ENCODE peak calls at places on chromosomes 11 and 22, in seven cellular contexts. A, P, H, T, L, M and X are unnamed samples.

GRCh38 chr11:102989379-102990047 is 34.0 kb upstream of the MMP13 start:
- DNase-seq in P (no peak), A (peak; percentile 61), H (no peak), L (no peak), M (no peak), T (no peak), X (no peak)

GRCh38 chr11:66985508-66986177 is 10.5 kb downstream of the C11orf86 start:
- DNase-seq in L (peak; percentile 71), T (no peak), P (no peak), A (no peak), H (no peak), M (no peak), X (no peak)

GRCh38 chr11:102451693-102452460 is 688 bp downstream of the TMEM123 start:
- DNase-seq in T (no peak), L (peak; percentile 50), P (peak; percentile 41), A (peak; percentile 77), H (peak; percentile 78), M (peak; percentile 36), X (peak; percentile 72)

GRCh38 chr11:29317669-29318068 is 699.2 kb downstream of the KCNA4 start:
- DNase-seq in H (no peak), L (no peak), T (no peak), M (no peak), A (peak; percentile 50), P (no peak), X (no peak)

GRCh38 chr22:44389181-44389580 is 76.4 kb upstream of the SHISAL1 start:
- DNase-seq in L (no peak), H (no peak), P (no peak), T (no peak), M (no peak), A (no peak), X (no peak)

GRCh38 chr11:27718853-27719574 is 18.8 kb upstream of the BDNF start:
- DNase-seq in M (peak; percentile 55), P (peak; percentile 75), A (peak; percentile 86), H (no peak), L (no peak), T (no peak), X (no peak)

GRCh38 chr11:116276051-116277044 is 496.4 kb downstream of the BUD13 start:
- DNase-seq in M (peak; percentile 44), L (peak; percentile 49), H (peak; percentile 64), A (peak; percentile 37), P (peak; percentile 93), T (no peak), X (peak; percentile 45)

GRCh38 chr11:14544611-14545010 is 24.4 kb upstream of the PSMA1 start:
- DNase-seq in A (peak; percentile 63), M (peak; percentile 64), L (no peak), T (peak; percentile 17), H (no peak), P (no peak), X (no peak)

GRCh38 chr11:17610402-17610894 is 63.4 kb downstream of the OTOG start:
- DNase-seq in M (no peak), L (no peak), T (no peak), A (no peak), P (no peak), H (no peak), X (no peak)

GRCh38 chr22:37454857-37455686 is 27.8 kb upstream of the ELFN2 start:
- DNase-seq in P (no peak), H (no peak), L (no peak), A (peak; percentile 89), M (peak; percentile 89), T (no peak), X (no peak)

GRCh38 chr11:2375964-2376551 is 1.1 kb upstream of the CD81 start:
- DNase-seq in T (no peak), P (no peak), L (peak; percentile 72), M (no peak), H (no peak), A (no peak), X (no peak)

GRCh38 chr11:79160786-79161403 is 279.9 kb downstream of the TENM4 start:
- DNase-seq in H (no peak), P (no peak), M (peak; percentile 32), L (no peak), A (peak; percentile 53), T (no peak), X (no peak)

GRCh38 chr11:110712643-110713468 is 619 bp upstream of the ARHGAP20 start:
- DNase-seq in P (peak; percentile 38), A (peak; percentile 64), H (no peak), L (no peak), M (peak; percentile 69), T (no peak), X (no peak)

GRCh38 chr22:46114518-46115387 is 35.6 kb upstream of the PPARA start:
- DNase-seq in M (no peak), A (peak; percentile 45), T (no peak), P (no peak), H (no peak), L (peak; percentile 50), X (no peak)

GRCh38 chr11:62217191-62217748 is 8.8 kb downstream of the SCGB2A1 start:
- DNase-seq in M (peak; percentile 28), T (no peak), L (no peak), A (peak; percentile 49), P (no peak), H (no peak), X (no peak)

GRCh38 chr11:9675691-9676090 is 11.8 kb downstream of the SWAP70 start:
- DNase-seq in P (no peak), A (no peak), L (no peak), H (no peak), M (no peak), T (no peak), X (no peak)

GRCh38 chr11:128116447-128117240 is 470.7 kb downstream of the ETS1 start:
- DNase-seq in L (no peak), T (no peak), A (peak; percentile 23), H (no peak), P (peak; percentile 49), M (peak; percentile 22), X (no peak)
- H3K4me3 ChIP-seq in L (no peak overlapping the region), T (no peak overlapping the region), A (no peak overlapping the region), H (no peak overlapping the region), P (peak overlapping the region; percentile 33), M (no peak overlapping the region), X (no peak overlapping the region)

DNA sequence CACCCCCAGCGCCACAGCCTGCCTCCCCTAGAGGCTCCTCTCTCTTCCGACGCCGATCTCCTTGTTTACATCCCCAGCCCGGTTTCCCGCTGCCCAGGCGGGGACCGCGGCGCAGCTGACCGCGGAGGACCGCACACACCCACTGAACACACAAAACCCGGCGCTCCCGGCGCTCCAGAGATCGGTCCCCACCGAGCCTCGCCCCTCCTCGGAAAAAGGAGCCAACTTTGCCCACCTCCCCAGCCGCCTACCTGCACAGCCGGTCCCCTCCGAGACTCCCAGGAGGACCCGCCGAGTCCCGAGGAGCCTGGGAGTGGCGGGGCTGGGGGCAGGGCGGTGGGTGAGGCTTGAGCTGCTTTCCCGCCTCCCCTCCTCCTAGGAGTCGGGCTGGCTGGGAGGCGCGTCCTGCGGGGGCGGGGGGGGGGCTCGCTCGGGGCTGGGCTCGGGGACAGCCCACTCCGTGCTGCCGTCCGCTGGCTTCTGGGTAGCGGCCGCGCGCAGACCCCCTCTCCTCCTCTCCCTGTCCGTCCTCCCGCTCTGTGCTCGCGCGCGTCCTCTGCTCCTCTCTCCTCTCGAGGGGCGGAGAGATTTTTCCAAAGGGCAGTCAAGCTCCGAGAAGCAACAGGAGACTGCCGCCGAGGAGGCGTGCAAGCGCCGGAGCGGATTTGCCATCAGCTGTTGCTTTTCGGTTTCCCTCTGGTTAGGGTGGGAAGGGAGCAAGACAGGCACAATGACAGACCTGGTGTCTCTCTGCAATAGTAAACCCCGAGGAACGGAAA is at the start of gene FXYD6:
- DNase-seq in M (peak; percentile 20), P (peak; percentile 84), T (no peak), L (no peak), H (peak; percentile 21), A (peak; percentile 17), X (no peak)
- H3K4me3 ChIP-seq in M (no peak within 1 kb of the TSS), P (peak within 1 kb of the TSS; percentile 79), T (no peak within 1 kb of the TSS), L (peak within 1 kb of the TSS; percentile 34), H (peak within 1 kb of the TSS; percentile 53), A (no peak within 1 kb of the TSS), X (no peak within 1 kb of the TSS)

GRCh38 chr11:64758330-64759079 is 1.3 kb downstream of the PYGM start:
- DNase-seq in A (no peak), L (no peak), P (peak; percentile 3), H (no peak), T (no peak), M (no peak), X (no peak)
- H3K4me3 ChIP-seq in A (no peak overlapping the region), L (no peak overlapping the region), P (no peak overlapping the region), H (no peak overlapping the region), T (no peak overlapping the region), M (no peak overlapping the region), X (no peak overlapping the region)

DNA sequence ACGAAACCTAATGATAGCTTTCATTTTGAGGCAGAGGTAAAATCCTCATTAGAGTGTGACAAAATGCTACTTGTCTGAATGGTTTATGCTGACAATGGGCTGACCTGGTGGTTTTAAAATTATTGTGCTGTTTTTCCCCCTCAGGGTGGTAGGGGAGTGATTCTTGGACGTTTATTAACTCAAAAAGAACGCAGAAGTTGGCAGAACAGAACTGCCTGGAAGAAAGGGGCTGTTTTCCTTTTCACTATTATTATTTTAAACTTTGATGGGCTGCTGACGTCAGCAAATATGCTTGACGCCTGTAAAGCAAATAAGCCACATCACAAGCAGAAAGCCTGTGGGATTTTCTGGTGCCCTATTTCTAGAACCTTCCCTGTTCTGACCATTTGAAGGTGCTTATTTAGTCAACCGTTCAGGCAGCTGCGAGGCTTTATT is 4.0 kb downstream of the RASSF10 start:
- DNase-seq in A (no peak), M (no peak), P (no peak), H (no peak), L (no peak), T (peak; percentile 55), X (no peak)
- H3K4me3 ChIP-seq in A (no peak overlapping the region), M (no peak overlapping the region), P (no peak overlapping the region), H (no peak overlapping the region), L (no peak overlapping the region), T (no peak overlapping the region), X (no peak overlapping the region)

DNA sequence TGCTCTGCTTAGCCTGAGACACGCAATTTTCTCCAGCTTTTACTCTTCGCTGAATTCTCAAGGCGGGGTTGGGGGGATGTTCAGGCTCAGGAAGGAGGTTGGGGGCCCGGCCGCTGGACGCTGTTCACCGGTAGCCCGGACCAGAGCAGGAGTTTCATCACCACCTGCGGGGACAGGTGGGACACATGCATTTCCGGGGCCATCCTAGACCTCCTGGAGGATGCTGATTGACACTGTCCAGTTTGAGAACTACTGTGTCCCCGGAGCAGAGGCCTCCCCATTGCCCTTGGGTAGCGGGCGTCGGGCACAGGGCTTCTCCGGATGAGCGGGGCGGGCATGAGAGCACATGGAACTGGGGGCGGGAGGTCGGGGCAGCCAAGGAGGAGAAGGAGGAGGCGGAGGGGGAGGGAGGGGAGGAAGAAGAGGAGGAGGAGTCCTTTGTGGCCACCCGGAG is 144.0 kb upstream of the GRK3 start:
- DNase-seq in P (no peak), A (no peak), L (no peak), T (no peak), M (no peak), H (no peak), X (no peak)
- H3K4me3 ChIP-seq in P (no peak overlapping the region), A (no peak overlapping the region), L (no peak overlapping the region), T (peak overlapping the region; percentile 51), M (no peak overlapping the region), H (no peak overlapping the region), X (peak overlapping the region; percentile 46)